ENCODE peak calls at places on chromosomes 16 and 17, in nine cellular contexts. U, K, B, W, J, S, D, Z and O are unnamed samples.

GRCh38 chr17:49629447-49629846 is 48.5 kb downstream of the SPOP start:
- DNase-seq in U (no peak), K (no peak), B (no peak), W (no peak), J (no peak), S (no peak), D (no peak), Z (no peak), O (no peak)

GRCh38 chr17:82765357-82765756 is 13.5 kb downstream of the TBCD start:
- DNase-seq in U (no peak), K (no peak), B (no peak), W (no peak), J (no peak), S (no peak), D (no peak), Z (no peak), O (no peak)

GRCh38 chr16:30472328-30472942 is at the start of gene ITGAL:
- DNase-seq in U (no peak), K (no peak), B (peak; percentile 70), W (no peak), J (peak; percentile 81), S (no peak), D (peak; percentile 70), Z (no peak), O (peak; percentile 64)

GRCh38 chr17:75844530-75845057 is 390 bp upstream of the UNC13D start:
- DNase-seq in U (no peak), K (no peak), B (no peak), W (no peak), J (peak; percentile 47), S (no peak), D (no peak), Z (no peak), O (no peak)

GRCh38 chr17:17935321-17936271 is 36.6 kb downstream of the TOM1L2 start:
- DNase-seq in U (peak; percentile 46), K (peak; percentile 88), B (no peak), W (no peak), J (no peak), S (no peak), D (no peak), Z (no peak), O (no peak)

GRCh38 chr17:31373150-31374082 is 18.1 kb upstream of the RAB11FIP4 start:
- DNase-seq in U (no peak), K (peak; percentile 32), B (no peak), W (peak; percentile 18), J (no peak), S (no peak), D (peak; percentile 80), Z (peak; percentile 53), O (no peak)

GRCh38 chr16:26816885-26817571 is 249.7 kb upstream of the C16orf82 start:
- DNase-seq in U (peak; percentile 28), K (no peak), B (no peak), W (no peak), J (no peak), S (no peak), D (no peak), Z (no peak), O (no peak)

GRCh38 chr16:84553873-84554399 is 49.5 kb upstream of the MEAK7 start:
- DNase-seq in U (no peak), K (no peak), B (peak; percentile 61), W (no peak), J (peak; percentile 44), S (no peak), D (no peak), Z (no peak), O (no peak)

GRCh38 chr17:43986225-43986981 is 18.0 kb upstream of the NAGS start:
- DNase-seq in U (no peak), K (no peak), B (no peak), W (no peak), J (no peak), S (no peak), D (no peak), Z (no peak), O (no peak)

GRCh38 chr17:51258756-51259573 is 884 bp downstream of the MBTD1 start:
- DNase-seq in U (no peak), K (no peak), B (no peak), W (no peak), J (peak; percentile 26), S (peak; percentile 34), D (peak; percentile 61), Z (no peak), O (no peak)

GRCh38 chr17:6027342-6028024 is 42.7 kb upstream of the WSCD1 start:
- DNase-seq in U (no peak), K (no peak), B (no peak), W (no peak), J (no peak), S (no peak), D (no peak), Z (no peak), O (no peak)

GRCh38 chr17:17937450-17937849 is 34.8 kb downstream of the TOM1L2 start:
- DNase-seq in U (no peak), K (no peak), B (no peak), W (no peak), J (no peak), S (no peak), D (no peak), Z (no peak), O (no peak)

GRCh38 chr16:89909777-89910716 is 8.6 kb upstream of the MC1R start:
- DNase-seq in U (peak; percentile 47), K (peak; percentile 62), B (peak; percentile 42), W (peak; percentile 7), J (peak; percentile 78), S (peak; percentile 83), D (peak; percentile 79), Z (peak; percentile 85), O (peak; percentile 19)

GRCh38 chr16:969508-970378 is 1.0 kb downstream of the LMF1 start:
- DNase-seq in U (no peak), K (no peak), B (no peak), W (no peak), J (no peak), S (no peak), D (no peak), Z (no peak), O (no peak)

GRCh38 chr17:8490256-8491023 is 54.8 kb downstream of the NDEL1 start:
- DNase-seq in U (no peak), K (no peak), B (no peak), W (no peak), J (no peak), S (no peak), D (no peak), Z (no peak), O (no peak)

GRCh38 chr17:21132428-21132827 is 5.7 kb downstream of the DHRS7B start:
- DNase-seq in U (no peak), K (no peak), B (no peak), W (no peak), J (no peak), S (no peak), D (no peak), Z (no peak), O (no peak)

GRCh38 chr16:35391328-35391727 is 1931.9 kb downstream of the TP53TG3F start:
- DNase-seq in U (no peak), K (peak; percentile 3), B (no peak), W (peak; percentile 10), J (peak; percentile 43), S (no peak), D (peak; percentile 53), Z (peak; percentile 16), O (no peak)

GRCh38 chr16:87331241-87331801 is 14.1 kb upstream of the C16orf95 start:
- DNase-seq in U (no peak), K (no peak), B (no peak), W (no peak), J (no peak), S (no peak), D (no peak), Z (no peak), O (no peak)

GRCh38 chr16:50683689-50684374 is 2.7 kb upstream of the SNX20 start:
- DNase-seq in U (no peak), K (no peak), B (peak; percentile 31), W (no peak), J (peak; percentile 61), S (no peak), D (peak; percentile 21), Z (no peak), O (no peak)

GRCh38 chr16:58013201-58013956 is 12.2 kb downstream of the USB1 start:
- DNase-seq in U (no peak), K (no peak), B (no peak), W (no peak), J (no peak), S (no peak), D (no peak), Z (no peak), O (no peak)

GRCh38 chr16:20901441-20902112 is 1.0 kb downstream of the LYRM1 start:
- DNase-seq in U (no peak), K (peak; percentile 17), B (no peak), W (no peak), J (peak; percentile 21), S (peak; percentile 39), D (peak; percentile 59), Z (peak; percentile 32), O (no peak)

GRCh38 chr17:79202476-79202875 is 127.9 kb downstream of the ENGASE start:
- DNase-seq in U (no peak), K (no peak), B (no peak), W (no peak), J (no peak), S (no peak), D (no peak), Z (no peak), O (no peak)

GRCh38 chr16:87968541-87968940 is 17.3 kb downstream of the BANP start:
- DNase-seq in U (no peak), K (no peak), B (no peak), W (no peak), J (no peak), S (no peak), D (no peak), Z (no peak), O (no peak)

GRCh38 chr17:59074494-59074893 is 32.2 kb downstream of the TRIM37 start:
- DNase-seq in U (no peak), K (peak; percentile 19), B (no peak), W (no peak), J (no peak), S (no peak), D (no peak), Z (no peak), O (no peak)

GRCh38 chr16:57651344-57652333 is 16.5 kb upstream of the ADGRG3 start:
- DNase-seq in U (no peak), K (no peak), B (no peak), W (no peak), J (no peak), S (no peak), D (peak; percentile 26), Z (no peak), O (no peak)

GRCh38 chr16:87701505-87701921 is 64.3 kb downstream of the KLHDC4 start:
- DNase-seq in U (no peak), K (no peak), B (no peak), W (no peak), J (no peak), S (no peak), D (peak; percentile 98), Z (peak; percentile 45), O (no peak)

GRCh38 chr16:85398688-85399582 is 214.2 kb upstream of the GSE1 start:
- DNase-seq in U (no peak), K (no peak), B (no peak), W (no peak), J (no peak), S (no peak), D (no peak), Z (no peak), O (no peak)

GRCh38 chr17:38738007-38738662 is 8.0 kb downstream of the CISD3 start:
- DNase-seq in U (no peak), K (no peak), B (no peak), W (no peak), J (no peak), S (no peak), D (no peak), Z (no peak), O (no peak)

GRCh38 chr16:50721549-50722409 is 20.1 kb upstream of the CYLD start:
- DNase-seq in U (no peak), K (no peak), B (no peak), W (no peak), J (no peak), S (no peak), D (no peak), Z (no peak), O (no peak)

GRCh38 chr16:50901062-50901461 is 159.2 kb downstream of the CYLD start:
- DNase-seq in U (no peak), K (no peak), B (no peak), W (no peak), J (no peak), S (no peak), D (no peak), Z (no peak), O (no peak)

GRCh38 chr16:84735846-84736586 is 36.2 kb downstream of the USP10 start:
- DNase-seq in U (no peak), K (no peak), B (no peak), W (peak; percentile 46), J (no peak), S (no peak), D (no peak), Z (peak; percentile 53), O (no peak)